ENCODE peak calls at places on chromosomes 13 and 19, in ten cellular contexts. B is heart left ventricle; L is mucosa of descending colon; D is fibroblast of lung; K is AG04449; G is psoas muscle; F is Peyer's patch; R is cardiac muscle cell; M is brain microvascular endothelial cell; I is CD4-positive, alpha-beta memory T cell. X is an unnamed sample.

GRCh38 chr19:55014714-55015113 is 23.4 kb downstream of the GP6 start:
- DNase-seq in F (no peak), D (no peak), R (no peak), M (no peak), L (no peak), G (no peak), B (no peak), I (peak), K (no peak), X (no peak)

GRCh38 chr19:31277516-31277915 is 71.7 kb downstream of the TSHZ3 start:
- DNase-seq in F (no peak), B (no peak), M (no peak), L (no peak), G (no peak), D (no peak), I (no peak), R (no peak), K (no peak), X (no peak)

GRCh38 chr19:44748426-44749254 is at the start of gene BCL3:
- DNase-seq in I (peak), D (peak), B (peak), L (peak), F (peak), G (peak), M (no peak), R (peak), K (no peak), X (no peak)

GRCh38 chr13:42814868-42815267 is 33.5 kb downstream of the FAM216B start:
- DNase-seq in B (no peak), R (no peak), I (no peak), L (no peak), F (no peak), K (peak), M (peak), G (no peak), D (peak), X (peak)

GRCh38 chr19:4140237-4140711 is 13.2 kb upstream of the CREB3L3 start:
- DNase-seq in D (peak), I (peak), M (peak), G (no peak), R (peak), K (no peak), F (peak), L (peak), B (no peak), X (no peak)

GRCh38 chr19:16899566-16900075 is 10.8 kb downstream of the F2RL3 start:
- DNase-seq in L (peak), G (peak), B (peak), F (peak), D (peak), K (no peak), I (no peak), R (peak), M (peak), X (no peak)

GRCh38 chr13:49220035-49220855 is at the start of gene MLNR:
- DNase-seq in G (peak), L (no peak), D (peak), K (no peak), F (no peak), B (peak), R (peak), I (peak), M (no peak), X (no peak)

GRCh38 chr13:70613295-70613694 is 505.0 kb upstream of the KLHL1 start:
- DNase-seq in I (no peak), R (peak), L (no peak), G (no peak), F (no peak), K (no peak), M (no peak), D (peak), B (no peak), X (no peak)

GRCh38 chr19:18590273-18591272 is 2.0 kb downstream of the REX1BD start:
- DNase-seq in F (peak), R (peak), G (peak), D (peak), L (no peak), K (no peak), B (no peak), I (no peak), M (peak), X (peak)

GRCh38 chr13:56561327-56561726 is 579.4 kb upstream of the PRR20A start:
- DNase-seq in G (no peak), F (no peak), I (no peak), L (no peak), B (no peak), M (no peak), K (no peak), D (no peak), R (peak), X (no peak)

GRCh38 chr19:1457031-1457739 is 7.3 kb downstream of the APC2 start:
- DNase-seq in I (no peak), K (no peak), R (no peak), G (peak), B (peak), D (no peak), F (no peak), L (no peak), M (no peak), X (no peak)

GRCh38 chr19:12726988-12727316 is 3.2 kb upstream of the TNPO2 start:
- DNase-seq in F (no peak), I (no peak), D (no peak), K (no peak), B (no peak), G (no peak), R (no peak), M (no peak), L (no peak), X (no peak)
- H3K4me3 ChIP-seq in F (no peak), I (no peak), D (no peak), K (no peak), B (no peak), G (no peak), R (no peak), M (no peak), L (no peak), X (no peak)

DNA sequence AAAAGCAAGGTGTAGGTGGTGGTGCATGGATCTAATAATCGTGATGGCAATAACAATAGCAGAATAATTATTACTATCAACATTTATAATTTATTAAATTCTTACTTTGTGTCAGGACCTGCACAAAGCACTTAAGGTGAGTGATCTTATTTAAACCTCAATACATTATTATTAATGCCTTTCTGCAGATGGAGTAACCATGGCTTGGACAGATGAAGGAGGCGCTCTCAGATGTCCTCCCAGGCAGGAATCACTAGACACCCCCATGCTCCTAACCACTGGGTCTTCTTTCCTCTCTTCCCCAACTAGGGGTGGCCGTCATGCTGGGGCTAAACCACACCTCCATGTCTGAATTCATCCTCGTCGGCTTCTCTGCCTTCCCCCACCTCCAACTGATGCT is at the start of gene OR10H2:
- DNase-seq in B (no peak), L (no peak), G (no peak), R (no peak), F (no peak), K (no peak), M (no peak), D (no peak), I (no peak), X (no peak)
- H3K4me3 ChIP-seq in B (no peak), L (no peak), G (no peak), R (no peak), F (no peak), K (no peak), M (no peak), D (no peak), I (no peak), X (no peak)

GRCh38 chr13:114219406-114219805 is 15.3 kb upstream of the CDC16 start:
- DNase-seq in B (no peak), R (no peak), G (no peak), K (no peak), F (no peak), I (no peak), D (no peak), M (no peak), L (no peak), X (no peak)
- H3K4me3 ChIP-seq in B (no peak), R (no peak), G (no peak), K (no peak), F (no peak), I (no peak), D (no peak), M (no peak), L (no peak), X (no peak)

GRCh38 chr13:111472559-111473460 is 152.4 kb downstream of the TEX29 start:
- DNase-seq in R (no peak), D (no peak), F (no peak), G (no peak), M (no peak), I (no peak), B (no peak), L (no peak), K (no peak), X (no peak)

GRCh38 chr13:111475488-111475887 is 155.0 kb downstream of the TEX29 start:
- DNase-seq in I (no peak), K (no peak), F (peak), M (no peak), G (no peak), R (no peak), L (no peak), B (no peak), D (no peak), X (no peak)

GRCh38 chr13:111476197-111476596 is 155.8 kb downstream of the TEX29 start:
- DNase-seq in I (no peak), F (no peak), D (no peak), L (no peak), R (no peak), G (no peak), M (no peak), B (no peak), K (no peak), X (no peak)

GRCh38 chr13:111472083-111472482 is 151.6 kb downstream of the TEX29 start:
- DNase-seq in M (no peak), B (no peak), I (no peak), D (no peak), F (no peak), G (no peak), R (no peak), L (no peak), K (no peak), X (no peak)

GRCh38 chr13:111474136-111475002 is 153.9 kb downstream of the TEX29 start:
- DNase-seq in R (peak), M (peak), I (peak), D (peak), F (no peak), G (no peak), B (no peak), L (peak), K (peak), X (no peak)
- H3K4me3 ChIP-seq in R (no peak), M (no peak), I (no peak), D (no peak), F (no peak), G (no peak), B (no peak), L (no peak), K (no peak), X (no peak)

DNA sequence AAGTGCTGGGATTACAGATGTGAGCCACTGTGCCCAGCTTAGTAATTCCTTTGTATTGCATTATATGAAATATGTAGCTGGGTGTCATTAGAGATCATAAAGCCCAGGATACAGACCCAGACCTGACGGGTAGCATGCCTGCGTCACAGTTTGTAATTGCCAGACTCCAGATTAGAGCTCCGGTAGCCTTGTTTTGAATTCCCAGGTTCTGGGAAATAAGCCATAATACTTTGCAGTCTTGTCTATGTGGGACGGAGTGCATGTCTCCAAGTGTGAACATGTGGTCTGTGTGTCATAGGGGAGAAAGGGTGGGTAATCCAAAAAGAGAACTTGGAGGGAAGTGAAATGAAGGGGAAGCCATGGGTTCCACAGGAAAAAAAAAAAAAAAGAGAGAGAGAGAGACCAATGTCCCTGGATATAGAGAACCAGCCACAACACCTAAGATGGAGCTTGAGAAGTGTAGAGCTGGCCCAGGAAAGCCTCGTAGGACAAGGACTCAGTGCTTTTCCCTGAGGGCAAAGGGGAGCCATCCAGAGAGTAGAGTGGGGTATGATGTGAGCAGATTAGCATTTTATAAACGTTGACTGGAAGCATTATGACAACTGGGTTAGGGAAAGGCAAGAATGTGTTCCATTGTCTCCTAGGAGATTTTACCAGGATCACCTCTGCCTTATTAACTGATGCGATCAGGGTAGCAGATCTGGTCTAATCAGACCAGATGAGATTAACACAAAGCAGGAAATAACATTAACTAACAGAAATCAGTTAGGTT is 2.6 kb downstream of the ZSCAN4 start:
- DNase-seq in D (no peak), M (no peak), K (no peak), R (no peak), F (no peak), G (no peak), I (no peak), B (no peak), L (no peak), X (no peak)
- H3K4me3 ChIP-seq in D (no peak), M (no peak), K (no peak), R (no peak), F (no peak), G (no peak), I (no peak), B (no peak), L (no peak), X (no peak)

GRCh38 chr13:19060311-19061002 is 121.2 kb downstream of the TUBA3C start:
- DNase-seq in R (no peak), B (peak), L (no peak), I (no peak), M (no peak), F (no peak), G (no peak), D (no peak), K (no peak), X (no peak)

GRCh38 chr13:19059016-19059780 is 122.4 kb downstream of the TUBA3C start:
- DNase-seq in D (no peak), M (no peak), G (no peak), L (no peak), I (no peak), K (no peak), B (peak), F (no peak), R (no peak), X (no peak)

GRCh38 chr13:19061278-19061677 is 120.3 kb downstream of the TUBA3C start:
- DNase-seq in L (no peak), D (no peak), I (no peak), K (no peak), R (no peak), B (no peak), G (no peak), M (no peak), F (no peak), X (no peak)

GRCh38 chr13:19062019-19062646 is 119.5 kb downstream of the TUBA3C start:
- DNase-seq in F (no peak), D (no peak), R (no peak), G (no peak), I (no peak), M (no peak), K (no peak), L (no peak), B (peak), X (no peak)

DNA sequence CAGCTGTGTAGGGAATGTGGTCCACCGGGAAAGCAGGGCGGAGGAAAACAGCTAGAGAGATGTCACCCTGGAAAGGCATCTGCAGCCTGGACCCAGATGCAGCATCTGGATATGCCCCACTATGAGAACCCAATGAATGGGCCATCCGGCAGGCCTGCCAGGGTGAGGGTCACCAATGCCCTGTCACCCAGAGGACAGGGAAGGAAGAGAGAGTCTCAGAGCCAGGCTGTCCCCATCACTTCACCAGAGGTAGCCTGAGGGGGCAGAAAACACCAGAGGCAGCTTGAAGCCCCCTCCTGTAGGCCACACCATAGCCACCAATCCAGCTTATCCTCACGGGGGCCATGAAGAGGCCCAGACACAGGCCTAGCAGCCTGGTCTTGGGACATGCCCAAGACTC is 118.8 kb downstream of the TUBA3C start:
- DNase-seq in B (no peak), G (no peak), I (no peak), R (no peak), K (no peak), M (no peak), D (no peak), L (no peak), F (no peak), X (no peak)
- H3K4me3 ChIP-seq in B (no peak), G (no peak), I (no peak), R (no peak), K (no peak), M (no peak), D (no peak), L (no peak), F (no peak), X (no peak)